ENCODE peak calls at places on chromosome 1, in four cellular contexts. H, K, P and A are unnamed samples.

GRCh38 chr1:202283379-202283844 is 58.3 kb downstream of the UBE2T start:
- DNase-seq in H (peak), K (no peak), P (no peak), A (peak)

GRCh38 chr1:84996846-84997666 is at the start of gene MCOLN2:
- DNase-seq in H (no peak), K (peak), P (no peak), A (no peak)

GRCh38 chr1:159913451-159914192 is 11.7 kb downstream of the TAGLN2 start:
- DNase-seq in H (no peak), K (no peak), P (no peak), A (no peak)

GRCh38 chr1:224866940-224867339 is 62.5 kb upstream of the DNAH14 start:
- DNase-seq in H (no peak), K (no peak), P (no peak), A (no peak)

GRCh38 chr1:223772771-223773160 is 60.4 kb downstream of the CAPN2 start:
- DNase-seq in H (no peak), K (no peak), P (no peak), A (no peak)

GRCh38 chr1:93596329-93597089 is 85.1 kb downstream of the BCAR3 start:
- DNase-seq in H (no peak), K (no peak), P (no peak), A (no peak)

GRCh38 chr1:78419309-78419708 is 71.5 kb upstream of the PTGFR start:
- DNase-seq in H (no peak), K (no peak), P (no peak), A (peak)

GRCh38 chr1:241842565-241842964 is 5.4 kb upstream of the EXO1 start:
- DNase-seq in H (no peak), K (no peak), P (no peak), A (no peak)

GRCh38 chr1:81808760-81809159 is 8.0 kb downstream of the ADGRL2 start:
- DNase-seq in H (no peak), K (peak), P (no peak), A (no peak)
- H3K4me3 ChIP-seq in H (no peak), K (peak), P (no peak), A (no peak)

GRCh38 chr1:176855434-176855745 is 309.1 kb downstream of the ASTN1 start:
- DNase-seq in H (no peak), K (no peak), P (no peak), A (no peak)
- H3K4me3 ChIP-seq in H (no peak), K (no peak), P (no peak), A (no peak)

DNA sequence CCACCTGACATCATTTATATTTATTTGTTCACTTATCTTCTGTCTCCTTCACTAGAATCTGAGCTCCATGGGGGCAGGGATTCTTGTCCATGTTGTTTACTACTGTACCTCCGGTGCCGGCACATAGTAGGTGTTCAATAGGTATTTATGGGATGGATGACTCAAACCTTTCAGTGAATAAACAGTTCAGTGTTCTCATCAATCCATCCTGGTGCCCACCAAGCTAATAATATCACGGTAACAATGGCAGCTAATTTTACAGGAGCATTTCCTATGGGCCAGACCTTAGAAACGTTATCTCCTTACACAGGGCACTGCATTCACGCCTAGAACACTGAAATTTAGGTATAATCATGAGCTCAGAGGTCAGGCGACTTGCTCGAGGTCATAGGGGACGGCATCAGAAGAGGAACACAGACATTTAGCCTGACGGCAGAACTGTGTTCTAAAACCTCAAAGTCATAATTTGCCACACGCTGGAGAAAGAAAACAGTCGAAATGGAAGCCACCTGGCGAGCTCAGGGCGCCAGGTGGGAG is 1.3 kb upstream of the DRAXIN start:
- DNase-seq in H (no peak), K (no peak), P (no peak), A (no peak)
- H3K4me3 ChIP-seq in H (peak), K (peak), P (no peak), A (no peak)

GRCh38 chr1:39625462-39626273 is 13.8 kb downstream of the HEYL start:
- DNase-seq in H (no peak), K (no peak), P (peak), A (no peak)
- H3K4me3 ChIP-seq in H (no peak), K (no peak), P (no peak), A (no peak)

DNA sequence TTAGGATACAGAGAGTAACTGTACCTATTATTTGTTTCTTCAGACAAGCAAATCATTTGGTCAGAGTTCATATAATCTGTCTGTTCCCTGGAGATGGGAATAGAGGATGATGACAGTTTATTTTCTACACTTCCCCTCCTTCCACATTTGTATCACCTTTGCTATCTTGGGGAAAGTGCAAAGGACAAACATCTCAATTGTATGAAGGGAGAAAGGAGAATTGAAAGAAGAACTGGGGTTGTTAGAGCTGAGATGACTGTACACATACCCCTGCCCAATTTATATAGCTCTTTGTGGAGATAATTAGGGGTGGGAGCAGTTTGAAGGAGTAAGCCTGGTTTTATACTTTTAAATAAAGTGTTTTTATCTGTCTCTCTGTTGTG is 14.0 kb downstream of the POLR3GL start:
- DNase-seq in H (no peak), K (no peak), P (no peak), A (no peak)
- H3K4me3 ChIP-seq in H (no peak), K (no peak), P (peak), A (peak)

GRCh38 chr1:234970371-234970730 is 158.3 kb downstream of the TOMM20 start:
- DNase-seq in H (no peak), K (no peak), P (no peak), A (peak)
- H3K4me3 ChIP-seq in H (no peak), K (no peak), P (peak), A (peak)